ENCODE peak calls at places on chromosomes 1 and 21, in nine cellular contexts. S is Panc1, Q is HT-29, F is NCI-H460, L is germinal center, T is NCI-H1092, Y is HuH-7, A is T-helper 17 cell, W is HTR-8/SVneo. O is an unnamed sample.

GRCh38 chr1:26552720-26553119 is 23.2 kb downstream of the RPS6KA1 start:
- DNase-seq in W (no peak), A (no peak), Y (no peak), F (no peak), S (no peak), L (no peak), Q (no peak), T (no peak), O (no peak)

GRCh38 chr1:2111674-2112035 is 61.4 kb downstream of the PRKCZ start:
- DNase-seq in S (no peak), A (no peak), F (no peak), T (no peak), Y (no peak), L (no peak), W (no peak), Q (no peak), O (no peak)

GRCh38 chr21:14675774-14676530 is 129.8 kb upstream of the SAMSN1 start:
- DNase-seq in A (no peak), L (peak; percentile 25), F (no peak), Q (no peak), W (no peak), S (no peak), Y (no peak), T (no peak), O (no peak)

GRCh38 chr1:45569962-45570581 is 13.8 kb upstream of the NASP start:
- DNase-seq in Y (peak; percentile 59), A (peak; percentile 51), Q (peak; percentile 87), T (peak; percentile 70), F (peak; percentile 56), L (peak; percentile 73), S (peak; percentile 81), W (peak; percentile 51), O (peak; percentile 69)

GRCh38 chr1:175390081-175390481 is 197.5 kb upstream of the KIAA0040 start:
- DNase-seq in Q (no peak), A (no peak), T (no peak), S (no peak), L (no peak), W (no peak), F (no peak), Y (no peak), O (no peak)

GRCh38 chr1:51276286-51276685 is 40.2 kb downstream of the RNF11 start:
- DNase-seq in W (no peak), T (no peak), F (no peak), A (no peak), S (no peak), Q (no peak), L (no peak), Y (no peak), O (no peak)

GRCh38 chr21:31660134-31660565 is 657 bp downstream of the SOD1 start:
- DNase-seq in T (peak; percentile 2), Y (no peak), Q (peak; percentile 9), A (no peak), L (no peak), S (no peak), F (no peak), W (peak; percentile 15), O (peak; percentile 34)

GRCh38 chr21:17911628-17912027 is 92.5 kb upstream of the C21orf91 start:
- DNase-seq in Q (no peak), Y (no peak), L (no peak), T (no peak), S (no peak), W (no peak), A (no peak), F (no peak), O (no peak)

GRCh38 chr1:209038735-209039134 is 544.8 kb upstream of the CAMK1G start:
- DNase-seq in W (no peak), Y (no peak), A (no peak), Q (no peak), L (no peak), S (no peak), F (no peak), T (no peak), O (no peak)

GRCh38 chr1:31831397-31832378 is 15.9 kb upstream of the SPOCD1 start:
- DNase-seq in Y (peak; percentile 28), F (no peak), W (no peak), S (no peak), Q (no peak), T (no peak), L (no peak), A (no peak), O (no peak)

GRCh38 chr1:19342077-19342775 is 30.1 kb downstream of the SLC66A1 start:
- DNase-seq in L (no peak), W (no peak), F (no peak), S (no peak), A (no peak), Q (no peak), T (no peak), Y (no peak), O (no peak)

GRCh38 chr21:45393021-45393420 is 11.9 kb upstream of the COL18A1 start:
- DNase-seq in F (no peak), A (no peak), Y (no peak), S (no peak), W (no peak), Q (no peak), T (no peak), L (no peak), O (peak; percentile 17)

GRCh38 chr1:29852248-29852647 is 615.9 kb downstream of the PTPRU start:
- DNase-seq in A (no peak), Q (no peak), T (no peak), W (no peak), L (no peak), F (no peak), Y (no peak), S (no peak), O (no peak)

GRCh38 chr1:1421907-1422464 is 910 bp upstream of the ANKRD65 start:
- DNase-seq in T (no peak), L (no peak), Q (no peak), Y (peak; percentile 12), S (no peak), A (no peak), F (no peak), W (no peak), O (no peak)

GRCh38 chr21:31316488-31317169 is 27.4 kb downstream of the TIAM1 start:
- DNase-seq in W (peak; percentile 37), T (no peak), Q (no peak), F (no peak), A (no peak), L (no peak), S (no peak), Y (no peak), O (no peak)

GRCh38 chr1:178513278-178513983 is 522 bp downstream of the TEX35 start:
- DNase-seq in Y (no peak), F (no peak), S (no peak), A (no peak), W (no peak), Q (no peak), L (no peak), T (no peak), O (no peak)

GRCh38 chr1:215146252-215146975 is 63.9 kb downstream of the KCNK2 start:
- DNase-seq in L (no peak), S (no peak), Q (peak; percentile 52), T (peak; percentile 2), W (peak; percentile 12), A (no peak), Y (peak; percentile 1), F (peak; percentile 70), O (no peak)

GRCh38 chr1:89987170-89987819 is 7.6 kb upstream of the ZNF326 start:
- DNase-seq in A (no peak), W (peak; percentile 64), L (peak; percentile 70), Y (peak; percentile 81), T (peak; percentile 68), Q (peak; percentile 88), S (peak; percentile 78), F (peak; percentile 64), O (peak; percentile 64)

GRCh38 chr1:17531682-17532487 is 7.6 kb upstream of the ARHGEF10L start:
- DNase-seq in S (no peak), A (no peak), Q (peak; percentile 82), Y (no peak), L (no peak), F (no peak), T (peak; percentile 33), W (no peak), O (peak; percentile 83)